ENCODE peak calls at places on chromosomes 4 and X, in four cellular contexts. B, C, X and W are unnamed samples.

GRCh38 chr4:156939801-156940200 is 31.8 kb downstream of the PDGFC start:
- DNase-seq in B (no peak), C (no peak), X (no peak), W (no peak)

GRCh38 chr4:150108693-150109092 is 30.4 kb downstream of the DCLK2 start:
- DNase-seq in B (no peak), C (no peak), X (no peak), W (no peak)

GRCh38 chrX:47229427-47229826 is 3.4 kb upstream of the USP11 start:
- DNase-seq in B (no peak), C (no peak), X (no peak), W (no peak)

GRCh38 chr4:134862116-134862515 is 660.5 kb upstream of the PABPC4L start:
- DNase-seq in B (no peak), C (no peak), X (no peak), W (no peak)

GRCh38 chrX:117510453-117510852 is 606.2 kb downstream of the KLHL13 start:
- DNase-seq in B (no peak), C (no peak), X (no peak), W (no peak)

GRCh38 chr4:27008693-27009092 is 148.1 kb downstream of the STIM2 start:
- DNase-seq in B (no peak), C (no peak), X (no peak), W (no peak)

GRCh38 chr4:83282049-83282535 is 2.5 kb downstream of the COQ2 start:
- DNase-seq in B (peak), C (peak), X (no peak), W (no peak)

GRCh38 chr4:128279624-128280225 is 7.9 kb downstream of the PGRMC2 start:
- DNase-seq in B (no peak), C (no peak), X (no peak), W (no peak)

GRCh38 chr4:165765053-165765452 is 108.0 kb upstream of the TLL1 start:
- DNase-seq in B (no peak), C (no peak), X (no peak), W (no peak)

GRCh38 chr4:124111922-124112321 is 600.6 kb downstream of the ANKRD50 start:
- DNase-seq in B (peak), C (no peak), X (no peak), W (no peak)

GRCh38 chrX:23103546-23103945 is 103.8 kb downstream of the DDX53 start:
- DNase-seq in B (no peak), C (no peak), X (no peak), W (no peak)

GRCh38 chr4:173536808-173537429 is 6.9 kb upstream of the HAND2 start:
- DNase-seq in B (no peak), C (no peak), X (no peak), W (no peak)

GRCh38 chr4:93994175-93994994 is 165.8 kb downstream of the ATOH1 start:
- DNase-seq in B (no peak), C (no peak), X (no peak), W (no peak)

GRCh38 chr4:20474119-20474518 is 222.4 kb downstream of the SLIT2 start:
- DNase-seq in B (no peak), C (no peak), X (no peak), W (no peak)

GRCh38 chr4:74133786-74134499 is 24.0 kb upstream of the MTHFD2L start:
- DNase-seq in B (peak), C (peak), X (peak), W (no peak)

GRCh38 chr4:15035152-15035551 is 32.9 kb downstream of the CPEB2 start:
- DNase-seq in B (peak), C (no peak), X (no peak), W (no peak)

GRCh38 chr4:73676881-73677323 is 56.7 kb upstream of the RASSF6 start:
- DNase-seq in B (no peak), C (no peak), X (peak), W (no peak)

GRCh38 chrX:77167993-77168392 is 279.2 kb upstream of the FGF16 start:
- DNase-seq in B (no peak), C (peak), X (no peak), W (no peak)

GRCh38 chrX:130091976-130092522 is 18.2 kb downstream of the ELF4 start:
- DNase-seq in B (peak), C (peak), X (peak), W (peak)

GRCh38 chr4:174764105-174764729 is 64.8 kb downstream of the GLRA3 start:
- DNase-seq in B (peak), C (no peak), X (no peak), W (no peak)

GRCh38 chr4:151624606-151625565 is 135.9 kb downstream of the GATB start:
- DNase-seq in B (no peak), C (no peak), X (no peak), W (no peak)

GRCh38 chrX:39802354-39802753 is 295.4 kb downstream of the BCOR start:
- DNase-seq in B (no peak), C (no peak), X (no peak), W (no peak)
- TF ChIP-seq SPI1 in B (peak), C (no peak), X (no peak), W (no peak)

DNA sequence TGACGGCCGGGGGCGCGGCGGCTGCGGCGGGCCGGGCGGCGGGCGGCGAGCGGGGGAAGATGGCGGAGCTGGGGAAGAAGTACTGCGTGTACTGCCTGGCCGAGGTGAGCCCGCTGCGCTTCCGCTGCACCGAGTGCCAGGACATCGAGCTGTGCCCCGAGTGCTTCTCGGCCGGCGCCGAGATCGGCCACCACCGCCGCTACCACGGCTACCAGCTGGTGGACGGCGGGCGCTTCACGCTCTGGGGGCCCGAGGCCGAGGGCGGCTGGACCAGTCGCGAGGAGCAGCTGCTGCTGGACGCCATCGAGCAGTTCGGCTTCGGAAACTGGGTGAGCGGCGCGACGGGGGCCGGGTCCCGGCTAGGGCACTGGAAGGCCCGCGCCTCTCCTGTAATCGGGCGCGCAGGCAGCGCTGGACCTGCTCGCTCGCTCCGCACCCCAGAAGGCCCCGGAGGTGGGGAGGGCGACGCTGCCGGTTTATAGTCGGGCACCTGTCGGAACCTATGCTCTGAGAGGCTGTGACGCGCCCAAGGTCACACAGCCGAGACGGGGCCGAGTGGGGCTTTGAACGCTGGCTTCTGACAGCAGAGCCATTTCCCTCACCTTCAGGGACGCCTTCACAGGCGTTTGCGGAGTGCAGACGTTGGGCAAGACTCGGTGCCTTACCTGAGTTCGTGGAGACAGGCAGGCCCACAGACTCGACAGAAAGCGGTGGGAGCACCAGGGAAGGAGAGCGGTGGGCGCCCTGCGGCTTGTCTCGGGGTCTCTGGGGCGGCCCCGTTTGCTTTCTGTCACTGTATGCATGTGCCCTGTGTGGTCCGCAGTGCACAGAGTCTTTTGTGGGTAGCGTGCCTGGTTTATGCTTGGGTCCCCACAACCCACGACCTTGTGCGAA is 596 bp downstream of the TADA2B start:
- DNase-seq in B (peak), C (no peak), X (no peak), W (peak)
- TF ChIP-seq POLR2AphosphoS5 in B (no peak), C (no peak), X (peak), W (no peak)

GRCh38 chr4:8534129-8534528 is 46.1 kb upstream of the GPR78 start:
- DNase-seq in B (no peak), C (no peak), X (peak), W (no peak)
- TF ChIP-seq SPI1 in B (no peak), C (no peak), X (no peak), W (no peak)

DNA sequence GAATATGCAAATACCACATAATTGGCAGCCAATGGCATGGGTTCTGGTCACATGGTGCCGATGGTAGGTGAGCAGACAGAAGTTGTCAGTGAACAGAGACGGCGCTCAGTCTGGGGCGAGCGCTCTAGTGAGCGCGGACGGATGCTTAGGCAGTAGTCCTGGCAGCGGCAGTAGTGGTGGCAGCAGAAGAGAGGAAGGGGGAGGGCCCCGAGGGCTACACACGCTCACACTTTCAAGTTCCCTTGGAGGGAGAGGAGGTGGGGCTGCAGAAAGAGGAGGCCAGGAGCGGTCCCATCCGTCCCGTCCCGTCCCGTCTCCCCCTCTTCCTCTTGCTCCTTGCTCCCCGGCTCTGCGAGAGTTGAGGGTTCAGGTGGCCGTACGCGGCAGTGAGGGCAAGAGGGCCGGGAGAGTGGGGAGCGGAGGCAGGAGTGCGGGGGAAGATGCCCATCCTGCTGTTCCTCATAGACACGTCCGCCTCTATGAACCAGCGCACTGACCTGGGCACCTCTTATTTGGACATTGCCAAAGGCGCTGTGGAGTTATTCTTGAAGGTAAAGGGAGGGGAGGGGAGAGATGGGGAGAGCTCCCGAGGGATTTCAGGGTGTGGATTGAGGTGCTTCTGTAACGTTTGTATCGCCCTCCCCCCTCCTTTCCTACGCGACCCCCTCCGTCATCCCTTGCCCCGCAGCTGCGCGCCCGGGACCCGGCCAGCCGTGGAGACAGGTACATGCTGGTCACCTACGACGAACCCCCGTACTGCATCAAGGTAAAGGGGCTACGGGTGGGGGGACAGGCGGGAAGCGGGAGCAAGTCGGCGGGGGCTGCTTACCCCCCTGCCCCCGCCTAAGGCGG is at the start of gene INTS6L:
- DNase-seq in B (peak), C (peak), X (peak), W (peak)
- TF ChIP-seq POLR2AphosphoS5 in B (peak), C (peak), X (peak), W (peak)

DNA sequence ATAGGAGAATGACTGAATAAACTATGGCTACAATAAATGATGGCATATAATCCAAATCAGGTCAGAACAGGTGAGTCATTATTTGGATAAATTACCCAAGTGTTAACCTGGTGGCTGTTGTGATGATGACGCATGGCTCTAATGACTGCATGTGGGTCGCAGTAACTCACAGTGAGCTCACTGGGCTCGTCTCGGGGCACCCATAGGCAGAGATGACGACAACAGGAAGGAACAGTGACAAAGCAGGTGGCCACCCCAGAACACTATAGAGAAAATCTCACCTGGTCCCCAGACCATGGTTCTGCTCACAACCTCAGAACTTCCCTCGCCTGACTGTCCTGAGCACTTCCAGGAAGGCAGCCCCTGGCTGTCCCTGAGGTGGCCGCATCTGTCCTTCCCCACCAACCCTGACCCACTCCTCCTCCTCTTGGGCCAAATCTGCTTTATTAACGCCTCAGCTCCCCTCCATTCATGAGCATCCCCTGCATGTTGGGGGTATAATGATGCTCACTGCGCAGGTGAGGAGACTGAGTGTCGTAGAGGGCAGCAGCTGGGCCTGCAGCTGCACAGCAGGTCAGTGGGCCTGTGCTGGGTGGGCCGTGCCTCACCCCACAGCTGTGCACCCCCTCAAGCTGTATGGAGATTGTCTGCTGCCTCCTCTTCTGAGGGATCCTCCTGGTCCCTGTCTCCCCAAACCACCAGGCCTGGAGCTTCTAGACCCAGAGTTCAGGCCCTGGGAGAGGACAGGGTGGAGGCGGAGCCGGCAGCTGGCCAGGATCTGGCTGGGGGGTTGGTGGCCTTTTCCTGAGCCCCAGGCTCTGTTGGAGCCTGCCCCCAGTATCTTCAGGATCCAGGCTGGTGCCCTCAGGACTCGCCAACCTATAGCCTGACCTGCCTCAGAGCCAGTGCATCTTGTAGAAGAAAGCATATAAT is 30.9 kb upstream of the FAM156A start:
- DNase-seq in B (no peak), C (no peak), X (no peak), W (no peak)
- TF ChIP-seq SPI1 in B (no peak), C (no peak), X (no peak), W (no peak)

DNA sequence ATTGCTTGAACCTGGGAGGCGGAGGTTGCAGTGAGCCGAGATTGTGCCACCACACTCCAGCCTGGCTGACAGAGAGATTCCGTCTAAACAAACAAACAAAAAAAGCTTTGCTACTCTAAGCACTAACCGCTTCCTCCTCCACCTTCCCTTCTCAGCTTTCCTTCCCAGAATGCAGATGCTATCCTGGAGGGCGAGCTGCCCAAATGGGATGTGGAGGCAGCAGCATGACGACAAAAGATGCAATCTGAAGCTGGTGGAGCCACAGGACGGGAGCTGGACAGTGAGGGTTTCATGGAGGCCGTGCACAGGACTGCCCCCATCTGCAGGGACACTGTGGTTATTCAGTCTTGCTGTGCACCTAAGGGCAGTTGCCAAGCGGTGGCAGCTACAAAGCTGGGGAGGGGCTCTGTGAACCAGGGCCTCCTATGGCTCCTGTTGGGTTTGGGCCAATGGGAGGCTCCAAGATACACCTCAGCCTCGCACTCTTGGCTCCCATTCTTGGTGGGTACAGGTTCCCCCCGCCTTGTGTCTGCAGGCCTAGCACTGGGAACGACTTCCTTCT is 47.5 kb downstream of the WDR1 start:
- DNase-seq in B (no peak), C (no peak), X (no peak), W (no peak)
- TF ChIP-seq POLR2AphosphoS5 in B (no peak), C (no peak), X (no peak), W (no peak)

DNA sequence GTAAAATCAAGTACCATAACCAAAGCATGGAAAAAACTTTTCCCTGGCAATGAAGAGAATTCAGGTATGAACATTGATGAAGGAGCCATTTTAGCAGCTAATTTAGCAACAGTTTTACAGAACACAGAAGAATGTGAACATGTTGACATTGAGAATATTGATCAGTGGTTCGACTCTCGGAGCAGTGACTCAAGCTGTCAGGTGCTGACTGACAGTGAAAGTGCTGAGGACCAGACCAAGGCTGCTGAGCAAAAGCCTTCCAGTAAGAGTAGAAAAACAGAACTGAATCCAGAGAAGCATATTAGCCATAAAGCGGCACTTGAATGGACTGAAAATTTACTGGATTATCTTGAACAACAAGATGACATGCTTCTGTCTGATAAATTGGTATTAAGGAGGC is 2.8 kb downstream of the TIGD2 start:
- DNase-seq in B (no peak), C (no peak), X (peak), W (no peak)
- TF ChIP-seq SPI1 in B (no peak), C (no peak), X (peak), W (no peak)

DNA sequence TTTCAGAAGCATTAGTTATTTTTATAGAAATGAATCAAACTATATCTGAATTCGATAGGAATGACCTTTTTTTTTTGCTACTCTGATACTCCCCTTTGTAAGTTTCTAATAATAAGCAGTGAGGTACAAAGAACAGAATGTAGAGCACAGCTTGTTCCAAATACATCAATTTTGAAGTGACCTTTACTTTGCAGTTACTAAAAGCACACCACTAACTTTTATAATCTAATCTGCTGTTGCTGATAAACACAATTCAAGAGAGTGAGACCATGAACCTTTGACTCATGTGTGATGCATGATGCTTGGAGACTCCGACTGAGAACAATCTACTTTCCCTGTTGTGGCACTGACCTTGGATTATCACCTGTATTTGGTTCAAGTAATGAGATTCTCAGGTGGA is 91.5 kb upstream of the GNPDA2 start:
- DNase-seq in B (no peak), C (no peak), X (no peak), W (no peak)
- TF ChIP-seq POLR2AphosphoS5 in B (no peak), C (no peak), X (no peak), W (no peak)

GRCh38 chr4:78599931-78600375 is 48.4 kb downstream of the ANXA3 start:
- DNase-seq in B (peak), C (no peak), X (no peak), W (no peak)
- TF ChIP-seq SPI1 in B (no peak), C (no peak), X (no peak), W (no peak)